ENCODE peak calls at places on chromosomes 1 and 21, in five cellular contexts. T is T-helper 1 cell; C is neural crest cell; G is EH; L is activated CD4-positive, alpha-beta T cell treated with anti-CD3 and anti-CD28 coated beads, Interleukin-2, amount 50 U/mL, for 4 hours. Z is an unnamed sample.

GRCh38 chr1:42365118-42365517 is 15.5 kb upstream of the RIMKLA start:
- DNase-seq in T (no peak), C (no peak), G (no peak), L (no peak), Z (no peak)

GRCh38 chr1:201596101-201596868 is 57.4 kb downstream of the NAV1 start:
- DNase-seq in T (no peak), C (no peak), G (no peak), L (no peak), Z (no peak)

GRCh38 chr1:223258751-223259177 is 105.2 kb downstream of the SUSD4 start:
- DNase-seq in T (no peak), C (no peak), G (peak; percentile 49), L (no peak), Z (no peak)

GRCh38 chr1:78447096-78447495 is 43.7 kb upstream of the PTGFR start:
- DNase-seq in T (no peak), C (no peak), G (peak; percentile 53), L (no peak), Z (no peak)

GRCh38 chr1:231355171-231355570 is 17.1 kb downstream of the SPRTN start:
- DNase-seq in T (no peak), C (no peak), G (no peak), L (no peak), Z (no peak)

GRCh38 chr1:8281843-8282509 is 35.9 kb upstream of the SLC45A1 start:
- DNase-seq in T (no peak), C (no peak), G (peak; percentile 22), L (no peak), Z (no peak)

GRCh38 chr21:43373387-43374227 is 53.3 kb downstream of the SIK1 start:
- DNase-seq in T (no peak), C (no peak), G (peak; percentile 9), L (no peak), Z (no peak)

GRCh38 chr1:98674075-98674781 is 12.7 kb downstream of the SNX7 start:
- DNase-seq in T (no peak), C (no peak), G (peak; percentile 59), L (no peak), Z (no peak)

GRCh38 chr1:113946668-113947387 is 17.7 kb downstream of the HIPK1 start:
- DNase-seq in T (no peak), C (no peak), G (peak; percentile 16), L (no peak), Z (no peak)

GRCh38 chr1:116568925-116569490 is 1.8 kb downstream of the CD58 start:
- DNase-seq in T (no peak), C (no peak), G (no peak), L (no peak), Z (no peak)

GRCh38 chr1:198258491-198258890 is 101.7 kb downstream of the NEK7 start:
- DNase-seq in T (no peak), C (no peak), G (peak; percentile 92), L (no peak), Z (no peak)

GRCh38 chr1:167654975-167655575 is 25.0 kb downstream of the RCSD1 start:
- DNase-seq in T (no peak), C (no peak), G (no peak), L (no peak), Z (no peak)

GRCh38 chr1:16078925-16079656 is 5.6 kb upstream of the FAM131C start:
- DNase-seq in T (peak; percentile 59), C (peak; percentile 86), G (peak; percentile 78), L (peak; percentile 68), Z (no peak)

GRCh38 chr1:183884512-183884911 is 79.6 kb downstream of the RGL1 start:
- DNase-seq in T (no peak), C (no peak), G (no peak), L (no peak), Z (no peak)

GRCh38 chr1:202160377-202160940 is at the start of gene PTPN7:
- DNase-seq in T (peak; percentile 68), C (no peak), G (no peak), L (peak; percentile 92), Z (no peak)

GRCh38 chr1:209652121-209652742 is at the start of gene LAMB3:
- DNase-seq in T (no peak), C (no peak), G (no peak), L (no peak), Z (peak; percentile 88)

GRCh38 chr1:36279110-36279788 is 26.9 kb upstream of the SH3D21 start:
- DNase-seq in T (no peak), C (no peak), G (peak; percentile 40), L (no peak), Z (no peak)

GRCh38 chr1:17866451-17867029 is 111.4 kb downstream of the ACTL8 start:
- DNase-seq in T (no peak), C (no peak), G (peak; percentile 95), L (no peak), Z (peak; percentile 79)